ENCODE peak calls at places on chromosomes 16 and 17, in nine cellular contexts. O is uterus, J is heart right ventricle, Q is keratinocyte, T is tibial artery, S is adrenal gland, X is IMR-90, M is neural progenitor cell, W is cardiac muscle cell. K is an unnamed sample. For H3K36me3, the result is how much of the 10 kb centered on the place peaks cover.

GRCh38 chr17:7380321-7380720 is 568 bp upstream of the TNK1 start:
- DNase-seq in O (no peak), J (peak), Q (no peak), T (peak), S (peak), X (peak), M (no peak), W (no peak), K (no peak)

GRCh38 chr17:60442271-60443201 is 20.2 kb downstream of the CHCT1 start:
- DNase-seq in O (no peak), J (no peak), Q (no peak), T (no peak), S (no peak), X (peak), M (no peak), W (no peak), K (no peak)

GRCh38 chr17:44345497-44346026 is 460 bp downstream of the GRN start:
- DNase-seq in O (peak), J (no peak), Q (peak), T (no peak), S (peak), X (peak), M (peak), W (peak), K (peak)

GRCh38 chr16:57235128-57236092 is 9.6 kb upstream of the ARL2BP start:
- DNase-seq in O (no peak), J (no peak), Q (no peak), T (no peak), S (no peak), X (peak), M (no peak), W (peak), K (no peak)

GRCh38 chr16:523097-523741 is 4.3 kb upstream of the CAPN15 start:
- DNase-seq in O (no peak), J (peak), Q (no peak), T (no peak), S (no peak), X (no peak), M (no peak), W (no peak), K (no peak)

GRCh38 chr17:2053380-2054261 is 1.3 kb upstream of the HIC1 start:
- DNase-seq in O (peak), J (peak), Q (no peak), T (peak), S (peak), X (peak), M (peak), W (peak), K (peak)

GRCh38 chr17:4715071-4715749 is 4.8 kb downstream of the ARRB2 start:
- DNase-seq in O (no peak), J (no peak), Q (no peak), T (no peak), S (no peak), X (no peak), M (no peak), W (no peak), K (no peak)

GRCh38 chr16:88013091-88013609 is 61.9 kb downstream of the BANP start:
- DNase-seq in O (no peak), J (no peak), Q (peak), T (no peak), S (peak), X (peak), M (no peak), W (peak), K (no peak)

GRCh38 chr16:87201052-87201451 is 116.1 kb downstream of the C16orf95 start:
- DNase-seq in O (peak), J (peak), Q (no peak), T (peak), S (peak), X (peak), M (no peak), W (no peak), K (peak)

GRCh38 chr16:2934450-2934849 is 22.7 kb downstream of the FLYWCH1 start:
- DNase-seq in O (no peak), J (no peak), Q (no peak), T (no peak), S (no peak), X (no peak), M (no peak), W (no peak), K (no peak)

DNA sequence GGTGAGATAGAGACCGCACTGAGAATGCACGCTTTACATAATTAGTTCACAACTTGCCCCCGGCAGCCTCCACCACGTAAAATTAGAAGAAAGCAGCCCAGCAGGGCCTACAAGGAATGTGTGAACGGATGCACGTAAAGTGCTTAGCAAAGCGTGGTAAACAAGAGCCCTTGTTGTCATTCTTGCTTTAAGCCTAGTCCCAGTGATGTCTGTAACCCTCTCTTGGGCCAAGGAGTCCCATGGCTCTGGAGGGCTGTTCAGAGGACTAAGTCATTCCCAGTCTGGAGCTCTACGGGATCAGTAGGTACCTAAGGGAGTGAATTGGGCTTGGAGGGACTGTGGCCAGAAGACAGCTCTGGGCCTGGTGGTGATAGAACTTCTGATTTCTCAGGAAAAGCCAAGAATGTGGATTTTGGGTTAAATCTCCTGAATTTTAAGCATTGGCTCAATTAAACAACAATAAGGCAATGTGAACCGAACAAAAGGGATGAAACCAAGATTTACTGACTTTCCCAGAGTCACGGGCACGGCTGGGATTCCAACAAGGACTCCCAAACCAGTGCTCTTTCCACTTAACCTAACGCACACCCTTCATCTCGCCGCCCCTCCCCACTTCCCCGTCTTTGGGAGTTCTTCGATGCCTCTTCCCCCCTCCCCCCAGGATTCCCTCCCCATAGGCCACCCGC is 775 bp upstream of the CHP2 start:
- DNase-seq in O (no peak), J (no peak), Q (no peak), T (no peak), S (no peak), X (no peak), M (peak), W (no peak), K (no peak)
- H3K4me3 ChIP-seq in O (no peak), J (no peak), Q (peak), T (no peak), S (no peak), X (no peak), M (peak), W (peak), K (no peak)

DNA sequence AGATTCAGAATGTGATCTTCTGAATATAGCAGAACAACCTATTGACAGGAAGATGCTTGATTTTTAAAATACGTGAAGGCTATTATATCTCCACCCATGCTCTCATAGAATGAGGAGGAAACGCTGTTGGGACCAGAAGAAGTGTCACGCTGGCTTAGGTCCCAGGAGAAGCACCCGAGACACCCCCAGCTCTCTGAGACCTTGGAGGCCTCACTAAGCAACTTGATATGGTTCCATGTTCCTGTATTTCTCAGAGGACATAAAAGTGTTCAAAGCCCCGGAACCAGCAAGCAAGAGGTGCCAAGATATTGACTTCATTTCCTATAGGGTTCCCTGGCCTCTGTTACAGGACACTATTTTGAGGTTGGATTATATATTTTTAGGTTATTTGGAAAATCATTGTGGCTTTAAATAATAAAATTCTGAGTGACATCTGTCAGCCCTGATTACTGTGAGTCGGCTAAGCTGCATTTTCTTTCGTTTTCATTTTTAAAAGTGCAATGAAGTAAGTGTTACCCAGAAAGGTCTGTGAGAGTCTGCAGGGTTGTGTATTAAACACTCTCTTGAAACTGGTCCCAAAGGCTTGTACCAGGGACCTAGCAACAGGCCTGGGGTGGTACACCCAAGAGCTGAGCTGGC is 400.0 kb downstream of the SOX9 start:
- DNase-seq in O (no peak), J (no peak), Q (no peak), T (no peak), S (no peak), X (no peak), M (no peak), W (no peak), K (no peak)
- H3K36me3 ChIP-seq in O (under half), J (under half), Q (under half), T (under half), S (under half), X (under half), M (under half), W (under half), K (under half)

DNA sequence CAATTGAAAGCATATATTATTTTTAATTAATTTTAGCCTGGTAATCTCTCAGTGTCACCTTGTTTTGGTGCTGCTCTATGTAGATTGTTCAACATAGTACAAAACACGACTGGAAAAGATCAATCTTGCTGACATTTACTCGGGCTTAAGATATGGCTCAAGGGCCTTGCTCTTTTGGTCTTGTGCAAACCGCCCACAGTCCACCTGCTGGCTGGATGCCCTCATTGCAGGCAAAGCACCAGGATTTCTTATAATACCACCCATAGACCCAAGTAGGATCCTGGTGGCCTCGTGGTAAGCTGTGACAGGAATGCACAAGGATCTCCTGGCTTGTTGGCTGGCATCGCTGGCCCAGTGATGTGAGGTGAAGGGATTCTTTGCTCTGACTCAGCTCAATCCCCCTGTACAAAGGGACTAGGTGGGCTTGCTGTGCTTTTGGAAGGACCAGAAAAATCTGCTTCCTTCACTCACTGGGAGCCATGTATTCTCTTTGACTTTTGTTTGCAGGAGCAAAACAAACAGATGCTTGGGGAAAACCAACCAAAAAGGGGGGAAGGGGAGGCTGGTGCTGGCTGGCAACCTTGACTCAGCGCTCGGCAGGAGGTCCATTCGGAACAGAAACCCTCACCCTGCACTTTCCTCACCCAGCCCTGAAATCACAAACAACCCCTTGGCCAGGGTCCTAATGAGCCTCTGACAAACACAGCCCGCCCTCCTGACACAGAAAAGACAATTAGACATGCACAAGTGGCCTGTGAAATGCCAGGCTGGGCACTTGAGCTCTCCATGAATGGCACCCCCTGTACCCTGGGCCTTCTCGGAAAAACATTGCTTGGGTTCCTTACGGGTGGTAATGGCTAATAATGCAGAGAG is 36.6 kb upstream of the MED9 start:
- DNase-seq in O (no peak), J (peak), Q (no peak), T (no peak), S (peak), X (peak), M (peak), W (peak), K (no peak)
- TF ChIP-seq CTCF in O (no peak), J (peak), Q (peak), T (peak), S (peak), X (peak), M (peak), W (peak), K (peak)

DNA sequence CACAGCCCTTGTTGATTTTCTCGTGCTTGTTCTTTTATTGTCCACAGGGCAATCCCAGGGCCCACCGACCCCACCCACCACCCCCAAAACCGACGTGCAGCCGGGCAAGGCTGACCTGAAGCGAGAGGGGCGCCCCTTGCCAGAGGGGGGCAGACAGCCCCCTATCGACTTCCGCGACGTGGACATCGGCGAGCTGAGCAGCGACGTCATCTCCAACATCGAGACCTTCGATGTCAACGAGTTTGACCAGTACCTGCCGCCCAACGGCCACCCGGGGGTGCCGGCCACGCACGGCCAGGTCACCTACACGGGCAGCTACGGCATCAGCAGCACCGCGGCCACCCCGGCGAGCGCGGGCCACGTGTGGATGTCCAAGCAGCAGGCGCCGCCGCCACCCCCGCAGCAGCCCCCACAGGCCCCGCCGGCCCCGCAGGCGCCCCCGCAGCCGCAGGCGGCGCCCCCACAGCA is 2.7 kb downstream of the SOX9 start:
- DNase-seq in O (no peak), J (peak), Q (no peak), T (no peak), S (no peak), X (no peak), M (no peak), W (no peak), K (no peak)
- H3K4me3 ChIP-seq in O (no peak), J (peak), Q (peak), T (no peak), S (no peak), X (peak), M (peak), W (no peak), K (peak)

GRCh38 chr16:23668873-23669272 is 9.8 kb upstream of the PLK1 start:
- DNase-seq in O (no peak), J (no peak), Q (no peak), T (no peak), S (no peak), X (no peak), M (no peak), W (no peak), K (no peak)
- H3K36me3 ChIP-seq in O (under half), J (half or more), Q (under half), T (half or more), S (half or more), X (under half), M (under half), W (half or more), K (under half)

DNA sequence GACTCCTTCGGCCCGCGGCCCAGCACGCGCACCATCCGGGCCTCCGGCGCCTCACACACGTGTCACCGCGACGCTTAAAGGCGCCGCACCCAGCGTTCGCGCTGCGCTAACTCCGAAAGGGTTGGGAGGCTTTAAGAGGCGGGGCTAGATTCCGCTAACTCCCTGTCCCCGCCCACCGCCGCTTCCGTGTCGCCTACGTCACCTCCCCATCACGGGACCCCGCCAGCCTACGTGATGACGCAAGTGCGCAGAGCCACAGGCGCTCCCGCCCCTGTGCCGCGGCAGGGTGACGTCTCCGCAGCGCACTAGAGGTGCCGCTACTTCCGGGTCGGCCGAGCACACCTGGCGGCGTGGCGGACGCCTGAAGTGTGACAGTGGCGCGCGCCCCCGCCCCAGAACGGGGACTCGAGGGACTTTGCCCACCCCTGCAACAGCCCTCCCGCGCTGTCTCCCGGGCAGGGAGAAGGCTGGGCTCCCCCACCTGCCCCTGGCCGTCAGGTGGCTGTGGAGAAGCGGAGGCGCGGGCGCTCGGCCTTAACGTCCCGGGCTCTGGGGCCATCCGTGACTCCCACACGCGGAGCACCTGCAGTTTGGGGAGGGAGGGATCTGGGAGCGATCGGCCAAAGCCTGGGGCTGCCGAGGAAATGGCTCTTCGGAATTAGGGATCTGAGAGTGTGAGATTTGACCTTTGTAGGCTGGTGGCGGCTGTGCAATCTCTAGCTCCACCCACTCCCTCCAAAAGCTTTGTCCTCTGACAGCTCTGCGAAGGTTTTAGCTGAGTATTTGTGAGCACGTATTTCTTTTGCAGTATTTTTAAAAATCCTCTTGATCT is at the start of gene USP36:
- DNase-seq in O (peak), J (peak), Q (peak), T (peak), S (peak), X (peak), M (peak), W (peak), K (peak)
- TF ChIP-seq CTCF in O (no peak), J (no peak), Q (peak), T (no peak), S (peak), X (no peak), M (no peak), W (no peak), K (peak)

GRCh38 chr17:78882546-78883089 is 20.4 kb downstream of the CEP295NL start:
- DNase-seq in O (no peak), J (no peak), Q (no peak), T (no peak), S (peak), X (no peak), M (no peak), W (no peak), K (peak)
- H3K4me3 ChIP-seq in O (peak), J (no peak), Q (no peak), T (peak), S (no peak), X (no peak), M (no peak), W (no peak), K (peak)

GRCh38 chr16:24427840-24428239 is 111.5 kb upstream of the RBBP6 start:
- DNase-seq in O (no peak), J (no peak), Q (no peak), T (no peak), S (no peak), X (no peak), M (no peak), W (no peak), K (no peak)
- H3K36me3 ChIP-seq in O (under half), J (under half), Q (under half), T (under half), S (under half), X (under half), M (under half), W (under half), K (under half)

GRCh38 chr16:13770436-13770835 is 149.5 kb upstream of the ERCC4 start:
- DNase-seq in O (no peak), J (no peak), Q (no peak), T (no peak), S (no peak), X (no peak), M (no peak), W (no peak), K (no peak)

GRCh38 chr16:13766334-13766733 is 153.6 kb upstream of the ERCC4 start:
- DNase-seq in O (no peak), J (no peak), Q (no peak), T (no peak), S (no peak), X (no peak), M (no peak), W (no peak), K (no peak)

GRCh38 chr16:13772782-13773181 is 147.2 kb upstream of the ERCC4 start:
- DNase-seq in O (no peak), J (no peak), Q (no peak), T (no peak), S (no peak), X (no peak), M (no peak), W (no peak), K (no peak)

DNA sequence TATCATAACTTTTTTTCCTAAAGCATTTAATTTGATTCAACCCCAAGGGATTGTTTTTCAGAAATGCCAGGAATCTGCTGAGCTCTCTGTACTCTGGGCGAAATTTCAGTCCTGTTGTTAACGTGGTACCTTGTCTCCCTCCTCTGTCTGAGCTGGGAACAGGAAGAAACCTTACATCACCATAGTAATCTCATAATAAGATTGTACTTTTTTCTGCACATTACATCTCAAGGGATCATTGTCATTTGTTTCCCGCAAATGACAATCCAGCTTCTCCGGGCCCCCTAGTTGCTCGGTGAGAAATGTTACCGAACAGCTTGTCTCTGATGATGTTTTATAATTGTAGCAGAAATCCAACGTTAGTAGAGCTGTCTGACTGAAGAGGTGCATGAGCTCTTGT is 152.7 kb upstream of the ERCC4 start:
- DNase-seq in O (no peak), J (no peak), Q (no peak), T (no peak), S (no peak), X (no peak), M (peak), W (peak), K (no peak)
- TF ChIP-seq CTCF in O (no peak), J (no peak), Q (no peak), T (peak), S (peak), X (no peak), M (peak), W (no peak), K (no peak)

K was measured in gastrocnemius medialis.